ENCODE peak calls at places on chromosome 19, in four cellular contexts. One of them, this sample, is unnamed.

GRCh38 chr19:37506387-37507166 is at the start of gene ZNF793:
- DNase-seq in fibroblast of mammary gland: peak; percentile 77
- DNase-seq in astrocyte of the cerebellum: peak; percentile 54
- DNase-seq in A673: peak; percentile 15
- DNase-seq in this sample: peak; percentile 61

GRCh38 chr19:34120846-34121639 is 51.3 kb upstream of the LSM14A start:
- DNase-seq in fibroblast of mammary gland: peak; percentile 58
- DNase-seq in astrocyte of the cerebellum: peak; percentile 29
- DNase-seq in A673: peak; percentile 73
- DNase-seq in this sample: peak; percentile 50

GRCh38 chr19:6528544-6529121 is 2.2 kb upstream of the TNFSF9 start:
- DNase-seq in A673: no peak
- DNase-seq in fibroblast of mammary gland: no peak
- DNase-seq in astrocyte of the cerebellum: no peak
- DNase-seq in this sample: no peak

GRCh38 chr19:35409191-35409590 is 38.3 kb downstream of the GPR42 start:
- DNase-seq in fibroblast of mammary gland: no peak
- DNase-seq in A673: no peak
- DNase-seq in astrocyte of the cerebellum: no peak
- DNase-seq in this sample: no peak

GRCh38 chr19:23070353-23070781 is 46.5 kb upstream of the ZNF730 start:
- DNase-seq in fibroblast of mammary gland: peak; percentile 59
- DNase-seq in A673: peak; percentile 14
- DNase-seq in astrocyte of the cerebellum: no peak
- DNase-seq in this sample: peak; percentile 30

GRCh38 chr19:55461974-55462628 is 659 bp upstream of the ISOC2 start:
- DNase-seq in astrocyte of the cerebellum: no peak
- DNase-seq in A673: peak; percentile 51
- DNase-seq in fibroblast of mammary gland: peak; percentile 48
- DNase-seq in this sample: no peak

GRCh38 chr19:295687-296370 is 4.6 kb upstream of the PLPP2 start:
- DNase-seq in fibroblast of mammary gland: no peak
- DNase-seq in A673: no peak
- DNase-seq in astrocyte of the cerebellum: no peak
- DNase-seq in this sample: no peak

GRCh38 chr19:38718747-38719543 is 25.3 kb downstream of the CAPN12 start:
- DNase-seq in astrocyte of the cerebellum: no peak
- DNase-seq in A673: no peak
- DNase-seq in fibroblast of mammary gland: no peak
- DNase-seq in this sample: peak; percentile 76

GRCh38 chr19:55340144-55340783 is 588 bp downstream of the KMT5C start:
- DNase-seq in fibroblast of mammary gland: no peak
- DNase-seq in A673: no peak
- DNase-seq in astrocyte of the cerebellum: no peak
- DNase-seq in this sample: no peak

GRCh38 chr19:49362048-49362925 is at the start of gene TEAD2:
- DNase-seq in A673: peak; percentile 85
- DNase-seq in astrocyte of the cerebellum: no peak
- DNase-seq in fibroblast of mammary gland: peak; percentile 22
- DNase-seq in this sample: peak; percentile 46

GRCh38 chr19:41535029-41535622 is 40.8 kb upstream of the CEACAM21 start:
- DNase-seq in fibroblast of mammary gland: no peak
- DNase-seq in A673: no peak
- DNase-seq in astrocyte of the cerebellum: no peak
- DNase-seq in this sample: no peak

GRCh38 chr19:55670280-55671053 is 4.6 kb upstream of the EPN1 start:
- DNase-seq in fibroblast of mammary gland: no peak
- DNase-seq in A673: peak; percentile 54
- DNase-seq in astrocyte of the cerebellum: no peak
- DNase-seq in this sample: peak; percentile 9

GRCh38 chr19:23946569-23946968 is 31.9 kb downstream of the ZNF726 start:
- DNase-seq in fibroblast of mammary gland: no peak
- DNase-seq in astrocyte of the cerebellum: no peak
- DNase-seq in A673: no peak
- DNase-seq in this sample: no peak

GRCh38 chr19:47730910-47731309 is 14.4 kb upstream of the NOP53 start:
- DNase-seq in astrocyte of the cerebellum: no peak
- DNase-seq in A673: no peak
- DNase-seq in fibroblast of mammary gland: no peak
- DNase-seq in this sample: no peak

GRCh38 chr19:6012416-6013170 is 34.7 kb upstream of the RANBP3 start:
- DNase-seq in astrocyte of the cerebellum: no peak
- DNase-seq in fibroblast of mammary gland: no peak
- DNase-seq in A673: no peak
- DNase-seq in this sample: no peak

GRCh38 chr19:56125806-56126590 is 4.9 kb upstream of the ZNF787 start:
- DNase-seq in fibroblast of mammary gland: no peak
- DNase-seq in A673: no peak
- DNase-seq in astrocyte of the cerebellum: no peak
- DNase-seq in this sample: no peak

GRCh38 chr19:21256722-21257121 is 72.5 kb downstream of the ZNF708 start:
- DNase-seq in A673: peak; percentile 1
- DNase-seq in fibroblast of mammary gland: peak; percentile 12
- DNase-seq in astrocyte of the cerebellum: no peak
- DNase-seq in this sample: peak; percentile 4

GRCh38 chr19:29596885-29597525 is 9.1 kb upstream of the POP4 start:
- DNase-seq in astrocyte of the cerebellum: no peak
- DNase-seq in A673: peak; percentile 10
- DNase-seq in fibroblast of mammary gland: peak; percentile 42
- DNase-seq in this sample: peak; percentile 21

GRCh38 chr19:42343344-42344110 is 18.1 kb downstream of the MEGF8 start:
- DNase-seq in fibroblast of mammary gland: no peak
- DNase-seq in A673: no peak
- DNase-seq in astrocyte of the cerebellum: no peak
- DNase-seq in this sample: no peak

GRCh38 chr19:10501971-10502523 is 1.1 kb downstream of the KEAP1 start:
- DNase-seq in A673: peak; percentile 40
- DNase-seq in astrocyte of the cerebellum: no peak
- DNase-seq in fibroblast of mammary gland: no peak
- DNase-seq in this sample: peak; percentile 46

GRCh38 chr19:34774857-34775256 is 1.8 kb upstream of the ZNF599 start:
- DNase-seq in fibroblast of mammary gland: no peak
- DNase-seq in A673: no peak
- DNase-seq in astrocyte of the cerebellum: no peak
- DNase-seq in this sample: no peak

GRCh38 chr19:54430306-54431254 is 15.3 kb downstream of the TTYH1 start:
- DNase-seq in fibroblast of mammary gland: no peak
- DNase-seq in astrocyte of the cerebellum: no peak
- DNase-seq in A673: peak; percentile 81
- DNase-seq in this sample: no peak

GRCh38 chr19:33883869-33884519 is 87.3 kb downstream of the KCTD15 start:
- DNase-seq in astrocyte of the cerebellum: no peak
- DNase-seq in A673: peak; percentile 55
- DNase-seq in fibroblast of mammary gland: no peak
- DNase-seq in this sample: no peak

GRCh38 chr19:43395561-43395960 is 19.1 kb upstream of the TEX101 start:
- DNase-seq in astrocyte of the cerebellum: no peak
- DNase-seq in A673: no peak
- DNase-seq in fibroblast of mammary gland: no peak
- DNase-seq in this sample: no peak

GRCh38 chr19:17237747-17238706 is 7.7 kb downstream of the NR2F6 start:
- DNase-seq in fibroblast of mammary gland: no peak
- DNase-seq in astrocyte of the cerebellum: no peak
- DNase-seq in A673: no peak
- DNase-seq in this sample: no peak

GRCh38 chr19:58387338-58388174 is 487 bp downstream of the RPS5 start:
- DNase-seq in astrocyte of the cerebellum: no peak
- DNase-seq in fibroblast of mammary gland: peak; percentile 16
- DNase-seq in A673: no peak
- DNase-seq in this sample: no peak

GRCh38 chr19:10007811-10008211 is 2.5 kb downstream of the COL5A3 start:
- DNase-seq in fibroblast of mammary gland: peak; percentile 89
- DNase-seq in A673: peak; percentile 24
- DNase-seq in astrocyte of the cerebellum: peak; percentile 41
- DNase-seq in this sample: peak; percentile 97

GRCh38 chr19:21586341-21587116 is 81.1 kb downstream of the ZNF429 start:
- DNase-seq in fibroblast of mammary gland: no peak
- DNase-seq in A673: no peak
- DNase-seq in astrocyte of the cerebellum: no peak
- DNase-seq in this sample: no peak

GRCh38 chr19:43574424-43575155 is 737 bp downstream of the XRCC1 start:
- DNase-seq in fibroblast of mammary gland: peak; percentile 55
- DNase-seq in astrocyte of the cerebellum: no peak
- DNase-seq in A673: peak; percentile 33
- DNase-seq in this sample: no peak

GRCh38 chr19:32258167-32258566 is 87.2 kb upstream of the ZNF507 start:
- DNase-seq in fibroblast of mammary gland: no peak
- DNase-seq in A673: no peak
- DNase-seq in astrocyte of the cerebellum: no peak
- DNase-seq in this sample: no peak

DNA sequence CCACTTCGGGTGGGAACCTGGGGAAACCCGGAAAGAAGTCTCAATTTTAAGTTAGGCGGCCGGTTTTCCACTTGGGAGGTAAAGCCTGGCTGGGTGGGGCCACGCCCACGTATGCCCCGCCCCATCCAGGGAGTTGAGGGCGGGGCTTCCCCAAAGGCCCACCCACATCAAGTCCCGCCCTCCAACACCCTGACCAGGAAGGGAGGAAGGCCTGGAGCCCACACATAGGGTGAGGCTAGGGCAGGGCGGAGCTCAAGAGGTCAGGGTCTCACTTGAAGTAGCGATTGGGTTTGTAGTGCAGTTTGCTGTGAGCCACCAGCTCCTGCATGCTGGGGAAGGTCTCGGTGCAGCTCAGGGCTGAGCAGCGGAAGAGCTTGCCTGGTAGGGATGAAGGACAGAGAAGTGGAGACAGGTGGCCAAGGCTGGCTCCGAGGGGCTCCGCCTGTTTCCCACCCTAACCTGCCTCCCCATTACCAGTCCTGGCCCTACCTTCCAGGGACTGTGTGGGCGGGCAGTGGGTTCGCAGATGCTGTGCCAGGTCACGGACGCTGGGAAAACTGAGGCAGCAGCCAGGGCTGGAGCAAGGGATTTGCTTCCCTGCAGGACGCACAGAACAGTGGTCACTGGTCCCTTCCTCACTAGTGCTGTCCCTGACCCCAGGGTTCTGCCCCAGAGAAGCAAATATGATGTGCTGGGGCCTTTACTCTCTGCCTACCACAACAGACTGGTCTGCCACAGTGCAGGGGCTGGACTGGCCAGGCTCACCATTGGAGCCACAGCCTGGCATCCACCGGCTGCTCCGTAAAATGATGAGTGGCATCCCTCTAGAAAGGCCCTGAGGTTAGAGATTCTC is 1.6 kb downstream of the ZNF414 start:
- DNase-seq in A673: peak; percentile 49
- DNase-seq in astrocyte of the cerebellum: no peak
- DNase-seq in fibroblast of mammary gland: peak; percentile 31
- DNase-seq in this sample: no peak
- H3K4me3 ChIP-seq in A673: no peak overlapping the region
- H3K4me3 ChIP-seq in astrocyte of the cerebellum: no peak overlapping the region
- H3K4me3 ChIP-seq in fibroblast of mammary gland: no peak overlapping the region
- H3K4me3 ChIP-seq in this sample: no peak overlapping the region

GRCh38 chr19:18278521-18279265 is 2.7 kb downstream of the JUND start:
- DNase-seq in astrocyte of the cerebellum: no peak
- DNase-seq in fibroblast of mammary gland: no peak
- DNase-seq in A673: no peak
- DNase-seq in this sample: no peak

GRCh38 chr19:18271433-18271841 is 2.8 kb downstream of the IQCN start:
- DNase-seq in astrocyte of the cerebellum: no peak
- DNase-seq in fibroblast of mammary gland: no peak
- DNase-seq in A673: no peak
- DNase-seq in this sample: no peak

GRCh38 chr19:18274303-18274775 is at the start of gene IQCN:
- DNase-seq in fibroblast of mammary gland: no peak
- DNase-seq in astrocyte of the cerebellum: no peak
- DNase-seq in A673: no peak
- DNase-seq in this sample: no peak

GRCh38 chr19:18273566-18274302 is 518 bp downstream of the IQCN start:
- DNase-seq in fibroblast of mammary gland: no peak
- DNase-seq in astrocyte of the cerebellum: no peak
- DNase-seq in A673: no peak
- DNase-seq in this sample: no peak

DNA sequence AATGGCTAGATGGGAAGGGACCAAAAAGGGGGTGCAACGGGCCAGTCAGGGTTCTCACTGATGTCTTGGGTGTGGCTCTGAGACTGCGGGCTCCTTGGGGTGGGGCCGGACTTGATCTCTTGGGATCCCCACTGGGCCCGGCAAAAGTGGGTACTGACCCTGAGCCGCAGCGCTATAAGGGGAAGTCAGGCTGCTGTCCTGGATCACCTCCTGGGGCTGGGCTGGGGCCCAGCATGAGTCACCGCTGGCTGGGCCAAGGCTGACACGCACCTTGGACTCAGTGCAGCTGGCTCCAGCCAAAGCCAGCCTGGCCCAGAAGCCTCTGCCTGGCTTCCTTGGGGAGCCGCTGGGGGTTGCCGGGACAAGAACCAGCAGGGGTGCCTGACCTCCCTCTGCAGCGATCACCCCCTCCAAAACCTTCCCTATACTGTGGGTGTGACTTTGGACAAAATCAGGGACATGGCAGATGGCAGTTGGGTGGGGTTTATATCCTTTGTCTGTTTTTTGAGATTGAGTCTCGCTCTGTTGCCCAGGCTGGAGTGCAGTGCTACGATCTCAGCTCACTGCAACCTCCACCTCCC is 614 bp upstream of the IQCN start:
- DNase-seq in fibroblast of mammary gland: peak; percentile 91
- DNase-seq in astrocyte of the cerebellum: peak; percentile 80
- DNase-seq in A673: no peak
- DNase-seq in this sample: peak; percentile 88
- TF ChIP-seq CTCF in fibroblast of mammary gland: no peak
- TF ChIP-seq CTCF in astrocyte of the cerebellum: no peak
- TF ChIP-seq CTCF in A673: no peak
- TF ChIP-seq CTCF in this sample: peak; percentile 17

DNA sequence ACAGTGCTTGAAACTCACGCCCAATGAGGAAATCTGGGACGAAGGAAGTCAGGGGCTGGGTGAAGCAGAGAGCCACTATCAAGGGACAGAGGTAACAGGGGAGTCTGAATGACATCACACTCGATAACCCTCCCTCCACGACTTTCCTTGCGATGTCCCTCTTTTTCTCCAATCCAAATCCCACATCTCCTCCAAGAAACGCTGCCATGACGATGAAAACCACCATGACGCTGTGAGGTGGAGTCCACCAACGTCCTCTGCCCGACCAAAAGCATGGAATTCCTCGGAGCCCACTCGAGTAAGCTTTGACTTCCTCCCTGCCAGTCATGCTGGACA is 967 bp downstream of the REXO1 start:
- DNase-seq in fibroblast of mammary gland: peak; percentile 41
- DNase-seq in A673: no peak
- DNase-seq in astrocyte of the cerebellum: no peak
- DNase-seq in this sample: peak; percentile 20
- H3K4me3 ChIP-seq in fibroblast of mammary gland: peak overlapping the region; percentile 73
- H3K4me3 ChIP-seq in A673: peak overlapping the region; percentile 99
- H3K4me3 ChIP-seq in astrocyte of the cerebellum: peak overlapping the region; percentile 90
- H3K4me3 ChIP-seq in this sample: peak overlapping the region; percentile 96

GRCh38 chr19:11737964-11738745 is 591 bp downstream of the ZNF823 start:
- DNase-seq in A673: peak; percentile 29
- DNase-seq in fibroblast of mammary gland: peak; percentile 4
- DNase-seq in astrocyte of the cerebellum: no peak
- DNase-seq in this sample: peak; percentile 14
- TF ChIP-seq CTCF in A673: no peak
- TF ChIP-seq CTCF in fibroblast of mammary gland: no peak
- TF ChIP-seq CTCF in astrocyte of the cerebellum: peak; percentile 3
- TF ChIP-seq CTCF in this sample: no peak

GRCh38 chr19:2783781-2784145 is 690 bp upstream of the SGTA start:
- DNase-seq in fibroblast of mammary gland: no peak
- DNase-seq in astrocyte of the cerebellum: no peak
- DNase-seq in A673: no peak
- DNase-seq in this sample: no peak
- H3K4me3 ChIP-seq in fibroblast of mammary gland: no peak overlapping the region
- H3K4me3 ChIP-seq in astrocyte of the cerebellum: peak overlapping the region; percentile 99
- H3K4me3 ChIP-seq in A673: peak overlapping the region; percentile 91
- H3K4me3 ChIP-seq in this sample: peak overlapping the region; percentile 54